ENCODE peak calls at places on chromosomes 16 and 17, in six cellular contexts. D, E, O, H, G and Q are unnamed samples.

GRCh38 chr17:35731239-35731931 is at the start of gene RASL10B:
- DNase-seq in D (no peak), O (peak), H (peak), G (peak), E (peak), Q (no peak)

GRCh38 chr16:78570409-78571141 is 471.1 kb downstream of the WWOX start:
- DNase-seq in H (peak), D (no peak), O (peak), E (no peak), G (no peak), Q (no peak)

GRCh38 chr17:48961516-48962233 is 6.7 kb downstream of the GIP start:
- DNase-seq in E (peak), G (peak), O (no peak), H (no peak), D (no peak), Q (no peak)

GRCh38 chr17:19534562-19535149 is 1.0 kb downstream of the SLC47A1 start:
- DNase-seq in E (no peak), G (no peak), H (no peak), D (no peak), O (peak), Q (no peak)

GRCh38 chr16:62201911-62202310 is 165.7 kb upstream of the CDH8 start:
- DNase-seq in H (no peak), E (no peak), D (no peak), O (no peak), G (peak), Q (no peak)

GRCh38 chr17:2421315-2422147 is 20.7 kb upstream of the MNT start:
- DNase-seq in D (no peak), O (no peak), E (no peak), G (no peak), H (peak), Q (no peak)

GRCh38 chr17:16304832-16305231 is 48.4 kb downstream of the CENPV start:
- DNase-seq in O (peak), H (peak), E (peak), D (no peak), G (peak), Q (peak)

GRCh38 chr17:4858880-4859260 is 25.7 kb downstream of the MINK1 start:
- DNase-seq in D (no peak), O (no peak), E (no peak), H (no peak), G (peak), Q (no peak)

GRCh38 chr16:2288701-2289100 is 20.8 kb upstream of the RNPS1 start:
- DNase-seq in H (no peak), O (no peak), D (no peak), E (no peak), G (peak), Q (no peak)

GRCh38 chr17:14940112-14940945 is 324.8 kb downstream of the PMP22 start:
- DNase-seq in G (no peak), O (no peak), E (peak), D (no peak), H (no peak), Q (no peak)

GRCh38 chr16:16004314-16004749 is 54.9 kb downstream of the ABCC1 start:
- DNase-seq in G (no peak), E (peak), D (no peak), H (no peak), O (no peak), Q (no peak)

GRCh38 chr16:62033065-62033464 is 3.2 kb downstream of the CDH8 start:
- DNase-seq in G (no peak), O (no peak), H (no peak), E (no peak), D (no peak), Q (no peak)

GRCh38 chr16:57185446-57185944 is 344 bp downstream of the PSME3IP1 start:
- DNase-seq in H (no peak), G (no peak), D (no peak), O (peak), E (peak), Q (no peak)

GRCh38 chr16:69410285-69410990 is 14.0 kb upstream of the CYB5B start:
- DNase-seq in E (peak), D (no peak), H (no peak), G (no peak), O (no peak), Q (no peak)

GRCh38 chr17:79859676-79860615 is 20.7 kb upstream of the CBX4 start:
- DNase-seq in O (no peak), G (no peak), E (no peak), D (no peak), H (no peak), Q (no peak)

GRCh38 chr17:44023545-44024270 is 8.9 kb upstream of the TMEM101 start:
- DNase-seq in O (no peak), E (no peak), G (no peak), H (no peak), D (no peak), Q (no peak)

GRCh38 chr17:44916781-44917241 is 1.5 kb upstream of the GFAP start:
- DNase-seq in E (peak), H (no peak), O (no peak), D (no peak), G (no peak), Q (no peak)

GRCh38 chr16:47712276-47713224 is 251.4 kb downstream of the PHKB start:
- DNase-seq in D (no peak), H (no peak), O (no peak), G (no peak), E (no peak), Q (no peak)

GRCh38 chr16:52773026-52773425 is 226.1 kb upstream of the TOX3 start:
- DNase-seq in D (no peak), E (no peak), H (peak), G (no peak), O (no peak), Q (no peak)

GRCh38 chr16:12268602-12269001 is 292.1 kb downstream of the SNX29 start:
- DNase-seq in G (no peak), E (no peak), H (no peak), O (no peak), D (no peak), Q (no peak)

GRCh38 chr17:33486135-33486886 is 193.2 kb upstream of the ASIC2 start:
- DNase-seq in G (no peak), H (no peak), O (no peak), D (no peak), E (no peak), Q (no peak)

GRCh38 chr17:15483416-15483815 is 16.0 kb upstream of the CDRT4 start:
- DNase-seq in G (no peak), H (no peak), O (no peak), E (no peak), D (no peak), Q (no peak)

GRCh38 chr17:62067165-62068145 is 2.4 kb upstream of the MED13 start:
- DNase-seq in E (no peak), G (peak), O (no peak), D (no peak), H (no peak), Q (no peak)